ENCODE peak calls at places on chromosomes 12 and 14, in six cellular contexts. B is fibroblast of gingiva; U is psoas muscle; K is AML-193; I is stimulated activated CD4-positive, alpha-beta T cell treated with anti-CD3 and anti-CD28 coated beads, Interleukin-1b, Interleukin-23, amount 100 ng/mL, for 24 hours; Y is GM13977. L is an unnamed sample.

GRCh38 chr14:88326352-88327103 is 3.5 kb upstream of the KCNK10 start:
- DNase-seq in I (no peak), K (no peak), U (no peak), B (no peak), Y (no peak), L (no peak)

GRCh38 chr12:49288922-49289555 is 5.9 kb upstream of the PRPH start:
- DNase-seq in K (no peak), U (no peak), B (no peak), Y (no peak), I (no peak), L (no peak)

GRCh38 chr12:74043343-74043742 is 494.3 kb upstream of the ATXN7L3B start:
- DNase-seq in Y (no peak), B (peak; percentile 61), U (no peak), K (no peak), I (no peak), L (no peak)

GRCh38 chr14:102007916-102008418 is 43.6 kb downstream of the DYNC1H1 start:
- DNase-seq in B (no peak), I (no peak), Y (no peak), U (no peak), K (no peak), L (no peak)

GRCh38 chr12:87818416-87818815 is 210.8 kb downstream of the C12orf50 start:
- DNase-seq in B (no peak), Y (no peak), K (no peak), U (no peak), I (no peak), L (no peak)

GRCh38 chr14:95452176-95452889 is 64.1 kb downstream of the SYNE3 start:
- DNase-seq in B (no peak), Y (peak; percentile 61), U (no peak), K (peak; percentile 28), I (no peak), L (no peak)

GRCh38 chr12:109255377-109255776 is 53.7 kb downstream of the FOXN4 start:
- DNase-seq in Y (no peak), B (peak; percentile 11), U (no peak), K (no peak), I (no peak), L (no peak)

GRCh38 chr12:95487024-95487423 is 13.1 kb downstream of the METAP2 start:
- DNase-seq in I (no peak), K (peak; percentile 24), B (no peak), Y (no peak), U (no peak), L (no peak)

GRCh38 chr12:59066445-59066844 is 146.1 kb upstream of the LRIG3 start:
- DNase-seq in U (no peak), K (no peak), I (no peak), B (no peak), Y (no peak), L (no peak)

GRCh38 chr12:12835378-12836145 is 22.4 kb downstream of the DDX47 start:
- DNase-seq in U (no peak), I (no peak), K (no peak), B (no peak), Y (no peak), L (no peak)

GRCh38 chr14:77603654-77604270 is 12.7 kb downstream of the SPTLC2 start:
- DNase-seq in I (no peak), U (peak; percentile 17), Y (no peak), B (no peak), K (no peak), L (no peak)

GRCh38 chr12:5988088-5988487 is 43.0 kb upstream of the ANO2 start:
- DNase-seq in B (no peak), U (no peak), Y (no peak), I (no peak), K (no peak), L (no peak)

GRCh38 chr14:57732886-57733285 is 133.0 kb downstream of the SLC35F4 start:
- DNase-seq in I (no peak), Y (no peak), U (no peak), B (no peak), K (no peak), L (no peak)

GRCh38 chr12:19431407-19432308 is 7.6 kb upstream of the AEBP2 start:
- DNase-seq in B (peak; percentile 29), U (no peak), Y (peak; percentile 45), K (no peak), I (no peak), L (no peak)

GRCh38 chr14:61476737-61477410 is 155.5 kb downstream of the PRKCH start:
- DNase-seq in B (peak; percentile 96), I (no peak), U (no peak), Y (peak; percentile 40), K (peak; percentile 98), L (peak; percentile 63)

L was measured in heart left ventricle.